ENCODE peak calls at places on chromosomes 12 and 14, in nine cellular contexts. V is A549, Q is stomach, S is sigmoid colon, P is K562, E is GM12878, I is transverse colon, H is tibial nerve, K is HepG2. A is an unnamed sample.

GRCh38 chr12:26704684-26705475 is 128.1 kb downstream of the ITPR2 start:
- DNase-seq in V (no peak), Q (no peak), S (no peak), P (no peak), E (no peak), I (no peak), H (no peak), K (peak), A (no peak)

GRCh38 chr14:68733086-68733621 is 59.7 kb downstream of the ZFP36L1 start:
- DNase-seq in V (no peak), Q (no peak), S (no peak), P (no peak), E (peak), I (no peak), H (no peak), K (no peak), A (no peak)

GRCh38 chr12:5900533-5901255 is 44.4 kb downstream of the ANO2 start:
- DNase-seq in V (no peak), Q (no peak), S (no peak), P (no peak), E (no peak), I (no peak), H (no peak), K (no peak), A (no peak)

GRCh38 chr14:90239139-90239538 is 17.2 kb upstream of the PSMC1 start:
- DNase-seq in V (no peak), Q (no peak), S (no peak), P (no peak), E (no peak), I (no peak), H (no peak), K (no peak), A (no peak)

GRCh38 chr12:55019784-55020183 is at the start of gene NEUROD4:
- DNase-seq in V (no peak), Q (peak), S (no peak), P (peak), E (no peak), I (no peak), H (no peak), K (peak), A (no peak)

GRCh38 chr12:116856729-116857128 is 24.5 kb downstream of the HRK start:
- DNase-seq in V (no peak), Q (no peak), S (no peak), P (no peak), E (no peak), I (peak), H (no peak), K (no peak), A (no peak)

GRCh38 chr14:63897706-63898105 is 44.9 kb downstream of the SYNE2 start:
- DNase-seq in V (no peak), Q (no peak), S (no peak), P (no peak), E (no peak), I (no peak), H (no peak), K (no peak), A (no peak)

GRCh38 chr12:62481843-62482540 is 15.4 kb downstream of the MON2 start:
- DNase-seq in V (no peak), Q (no peak), S (no peak), P (no peak), E (no peak), I (no peak), H (no peak), K (no peak), A (no peak)

GRCh38 chr14:81132492-81132891 is 88.3 kb downstream of the GTF2A1 start:
- DNase-seq in V (no peak), Q (no peak), S (no peak), P (no peak), E (no peak), I (no peak), H (no peak), K (no peak), A (no peak)

GRCh38 chr12:102484017-102484731 is 3.8 kb upstream of the IGF1 start:
- DNase-seq in V (peak), Q (peak), S (peak), P (peak), E (peak), I (peak), H (peak), K (peak), A (peak)

GRCh38 chr12:13091831-13092230 is 11.6 kb downstream of the GSG1 start:
- DNase-seq in V (no peak), Q (no peak), S (no peak), P (no peak), E (no peak), I (no peak), H (no peak), K (no peak), A (no peak)

GRCh38 chr12:14868916-14869315 is 16.7 kb downstream of the MGP start:
- DNase-seq in V (no peak), Q (no peak), S (no peak), P (no peak), E (no peak), I (no peak), H (no peak), K (no peak), A (no peak)

GRCh38 chr12:2692156-2692555 is 102.6 kb upstream of the FKBP4 start:
- DNase-seq in V (no peak), Q (no peak), S (no peak), P (no peak), E (no peak), I (no peak), H (no peak), K (no peak), A (no peak)

GRCh38 chr14:25048170-25049126 is 1.5 kb downstream of the STXBP6 start:
- DNase-seq in V (no peak), Q (peak), S (peak), P (peak), E (no peak), I (peak), H (peak), K (no peak), A (peak)

GRCh38 chr12:9646794-9647622 is 22.5 kb upstream of the CLEC2D start:
- DNase-seq in V (peak), Q (no peak), S (no peak), P (no peak), E (no peak), I (no peak), H (no peak), K (no peak), A (no peak)

GRCh38 chr12:9648701-9649531 is 20.6 kb upstream of the CLEC2D start:
- DNase-seq in V (no peak), Q (no peak), S (no peak), P (no peak), E (no peak), I (no peak), H (no peak), K (no peak), A (no peak)

GRCh38 chr12:9649532-9649940 is 20.0 kb upstream of the CLEC2D start:
- DNase-seq in V (no peak), Q (no peak), S (no peak), P (no peak), E (peak), I (no peak), H (no peak), K (no peak), A (no peak)

GRCh38 chr12:9651265-9651729 is 18.2 kb upstream of the CLEC2D start:
- DNase-seq in V (no peak), Q (no peak), S (no peak), P (no peak), E (no peak), I (no peak), H (no peak), K (no peak), A (no peak)

DNA sequence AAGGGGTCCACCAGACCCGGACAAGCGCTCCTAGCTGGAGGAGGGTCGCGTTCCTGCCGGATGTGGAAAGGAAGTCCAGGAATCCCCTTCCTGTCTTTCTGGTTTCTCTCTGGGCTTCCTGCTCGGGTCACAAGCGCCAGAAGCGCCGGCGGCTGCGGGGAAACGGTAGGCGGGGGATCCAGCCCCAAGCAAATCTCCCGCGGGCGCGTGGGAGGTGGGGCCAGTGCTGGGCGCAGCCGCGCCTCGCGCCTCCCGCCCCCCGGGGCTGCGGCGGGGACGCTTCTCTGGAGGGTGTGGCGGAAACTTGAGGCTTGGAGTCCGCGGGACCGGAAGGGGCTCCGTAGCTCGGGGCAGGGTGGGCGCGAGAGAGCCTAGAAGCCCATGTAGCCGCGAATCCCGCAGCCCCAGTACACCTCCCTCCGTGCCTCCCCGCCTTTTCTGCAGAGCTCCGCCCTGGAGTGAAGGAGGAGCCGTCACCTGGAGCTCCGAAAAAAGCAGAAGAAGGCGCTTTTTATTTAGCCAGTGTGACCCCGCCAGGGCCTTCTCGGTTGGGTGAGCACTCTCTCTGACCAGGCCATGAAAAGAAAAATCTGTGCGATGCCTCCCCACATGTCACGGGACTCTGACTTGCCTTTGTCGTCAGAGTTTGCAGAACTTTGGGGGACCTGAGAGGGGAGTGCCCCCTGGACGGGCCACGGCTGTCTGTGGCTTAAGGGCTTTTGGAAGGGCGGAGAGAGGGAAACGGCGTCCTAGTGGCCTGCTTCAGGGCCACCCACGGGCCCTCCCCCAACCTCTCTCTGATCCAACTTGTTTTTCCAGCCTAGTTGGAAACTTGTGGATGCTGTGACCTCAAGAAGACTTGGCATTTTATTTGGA is 21.4 kb upstream of the CLEC2D start:
- DNase-seq in V (peak), Q (peak), S (peak), P (peak), E (peak), I (peak), H (peak), K (peak), A (peak)
- TF ChIP-seq EP300 in V (no peak), Q (no peak), S (no peak), P (peak), E (peak), I (no peak), H (no peak), K (no peak), A (no peak)

GRCh38 chr12:93419388-93420034 is 22.2 kb downstream of the UBE2N start:
- DNase-seq in V (peak), Q (no peak), S (no peak), P (peak), E (no peak), I (no peak), H (no peak), K (peak), A (no peak)

GRCh38 chr12:93417967-93418480 is 23.7 kb downstream of the UBE2N start:
- DNase-seq in V (no peak), Q (no peak), S (no peak), P (no peak), E (no peak), I (no peak), H (no peak), K (no peak), A (no peak)

GRCh38 chr12:93415723-93416464 is 25.9 kb downstream of the UBE2N start:
- DNase-seq in V (no peak), Q (no peak), S (no peak), P (no peak), E (no peak), I (no peak), H (no peak), K (no peak), A (no peak)
- H3K4me3 ChIP-seq in V (no peak), Q (no peak), S (no peak), P (no peak), E (peak), I (no peak), H (no peak), K (no peak), A (no peak)

GRCh38 chr12:111446044-111446581 is 40.4 kb downstream of the SH2B3 start:
- DNase-seq in V (no peak), Q (peak), S (peak), P (peak), E (no peak), I (peak), H (no peak), K (no peak), A (peak)
- TF ChIP-seq EP300 in V (no peak), Q (no peak), S (no peak), P (no peak), E (no peak), I (no peak), H (no peak), K (no peak), A (no peak)

GRCh38 chr14:50342211-50343080 is 30.3 kb downstream of the DMAC2L start:
- DNase-seq in V (peak), Q (no peak), S (peak), P (peak), E (no peak), I (peak), H (peak), K (peak), A (peak)
- H3K4me3 ChIP-seq in V (no peak), Q (peak), S (peak), P (no peak), E (no peak), I (peak), H (peak), K (no peak), A (peak)

GRCh38 chr14:75605916-75606315 is 27.5 kb downstream of the FLVCR2 start:
- DNase-seq in V (no peak), Q (no peak), S (no peak), P (no peak), E (no peak), I (no peak), H (no peak), K (no peak), A (no peak)

GRCh38 chr14:75607842-75608640 is 29.6 kb downstream of the FLVCR2 start:
- DNase-seq in V (no peak), Q (no peak), S (no peak), P (no peak), E (no peak), I (no peak), H (no peak), K (no peak), A (no peak)

GRCh38 chr14:75602527-75602926 is 24.1 kb downstream of the FLVCR2 start:
- DNase-seq in V (no peak), Q (no peak), S (no peak), P (no peak), E (no peak), I (no peak), H (no peak), K (no peak), A (no peak)

GRCh38 chr14:75607044-75607443 is 28.6 kb downstream of the FLVCR2 start:
- DNase-seq in V (no peak), Q (no peak), S (no peak), P (no peak), E (no peak), I (no peak), H (no peak), K (peak), A (no peak)

DNA sequence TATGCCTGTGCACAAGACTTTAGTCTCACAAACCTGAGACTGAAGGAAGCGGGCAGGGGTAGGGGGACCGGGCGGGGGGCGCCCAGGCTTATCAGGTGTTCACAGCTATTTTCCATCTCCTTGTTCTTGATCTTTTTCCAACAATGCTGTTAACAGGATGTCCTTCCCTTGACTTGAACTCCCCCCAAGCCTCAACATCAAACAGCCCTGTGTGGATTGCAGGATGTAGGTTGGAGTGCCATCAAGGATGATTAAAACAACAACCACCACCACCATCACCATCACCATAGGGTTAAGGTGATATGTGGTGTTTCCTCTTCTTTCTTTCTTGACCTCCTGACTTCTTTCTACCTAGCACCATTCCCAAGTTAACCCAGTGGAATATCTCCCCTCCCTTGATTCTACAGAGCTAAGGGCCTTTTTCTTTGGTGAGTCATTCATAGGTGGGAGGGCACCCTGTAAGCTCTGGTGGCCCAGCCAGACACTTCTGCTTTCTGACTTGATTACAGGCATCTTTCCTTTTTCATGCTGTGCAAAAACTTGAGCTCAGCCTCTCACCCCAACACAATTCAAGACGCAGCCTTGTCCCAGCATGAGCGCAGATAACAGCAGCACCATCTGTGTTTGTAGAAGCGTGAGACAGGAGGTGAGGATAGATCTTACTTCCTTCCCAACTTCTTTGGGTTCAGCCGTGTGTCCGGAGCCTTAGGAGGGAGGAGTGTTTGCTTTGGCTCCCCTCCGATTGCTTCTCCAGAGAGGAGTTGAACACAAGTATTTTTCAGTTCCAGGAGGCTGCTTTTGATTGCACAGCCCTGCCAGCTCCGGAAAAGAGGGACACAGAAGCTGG is 26.8 kb downstream of the FLVCR2 start:
- DNase-seq in V (no peak), Q (no peak), S (no peak), P (peak), E (no peak), I (no peak), H (peak), K (no peak), A (no peak)
- TF ChIP-seq EP300 in V (no peak), Q (no peak), S (no peak), P (no peak), E (no peak), I (no peak), H (no peak), K (no peak), A (no peak)

DNA sequence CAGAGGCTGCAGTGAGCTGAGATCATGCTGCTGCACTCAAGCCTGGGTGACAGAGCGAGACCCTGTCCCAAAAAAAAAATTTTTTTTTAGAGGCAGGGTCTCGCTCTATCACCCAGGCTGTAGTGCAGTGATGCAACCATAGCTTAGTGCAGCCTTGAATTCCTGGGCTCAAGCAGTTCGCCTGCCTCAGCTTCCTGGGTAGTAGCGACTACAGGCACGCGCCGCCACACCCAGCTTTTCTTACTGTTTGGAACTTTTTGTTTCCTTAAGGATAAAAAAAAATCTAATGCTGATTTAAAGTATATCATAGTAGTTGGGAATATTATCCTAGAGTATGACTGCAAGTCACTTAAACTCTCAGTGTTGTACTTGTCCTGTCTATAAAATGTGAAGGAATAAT is 7.2 kb downstream of the TMEM19 start:
- DNase-seq in V (no peak), Q (no peak), S (no peak), P (no peak), E (no peak), I (peak), H (no peak), K (no peak), A (no peak)
- H3K4me3 ChIP-seq in V (no peak), Q (no peak), S (no peak), P (no peak), E (peak), I (no peak), H (no peak), K (no peak), A (no peak)

GRCh38 chr12:127803545-127803944 is 463.4 kb upstream of the TMEM132C start:
- DNase-seq in V (no peak), Q (no peak), S (no peak), P (no peak), E (no peak), I (no peak), H (no peak), K (no peak), A (no peak)
- TF ChIP-seq EP300 in V (no peak), Q (no peak), S (no peak), P (no peak), E (no peak), I (no peak), H (no peak), K (no peak), A (no peak)

GRCh38 chr14:75334191-75335051 is 55.8 kb downstream of the FOS start:
- DNase-seq in V (no peak), Q (peak), S (peak), P (no peak), E (peak), I (peak), H (no peak), K (no peak), A (no peak)
- H3K4me3 ChIP-seq in V (no peak), Q (no peak), S (no peak), P (no peak), E (peak), I (no peak), H (peak), K (no peak), A (no peak)

GRCh38 chr12:58176296-58176869 is 235.0 kb downstream of the ATP23 start:
- DNase-seq in V (peak), Q (peak), S (no peak), P (peak), E (no peak), I (peak), H (no peak), K (peak), A (no peak)

GRCh38 chr12:58171914-58172313 is 230.5 kb downstream of the ATP23 start:
- DNase-seq in V (no peak), Q (peak), S (no peak), P (no peak), E (no peak), I (peak), H (no peak), K (no peak), A (peak)

GRCh38 chr12:58172433-58173073 is 231.2 kb downstream of the ATP23 start:
- DNase-seq in V (no peak), Q (no peak), S (no peak), P (no peak), E (no peak), I (no peak), H (no peak), K (no peak), A (no peak)

GRCh38 chr12:58174316-58174715 is 232.9 kb downstream of the ATP23 start:
- DNase-seq in V (no peak), Q (no peak), S (no peak), P (no peak), E (no peak), I (no peak), H (no peak), K (no peak), A (no peak)

GRCh38 chr12:58177366-58177765 is 236.0 kb downstream of the ATP23 start:
- DNase-seq in V (no peak), Q (no peak), S (no peak), P (no peak), E (no peak), I (no peak), H (no peak), K (no peak), A (no peak)
- TF ChIP-seq EP300 in V (no peak), Q (no peak), S (no peak), P (no peak), E (no peak), I (no peak), H (no peak), K (no peak), A (no peak)

A was measured in ovary.